ENCODE peak calls at places on chromosomes 11 and 22, in seven cellular contexts. K is type B pancreatic cell, V is AG04449, E is colonic mucosa, J is IMR-90, Q is GM13976, B is omental fat pad. F is an unnamed sample.

GRCh38 chr11:72069787-72070251 is 10.5 kb downstream of the NUMA1 start:
- DNase-seq in K (no peak), V (no peak), E (peak), J (peak), Q (no peak), B (peak), F (no peak)

GRCh38 chr11:127943763-127944162 is 643.6 kb downstream of the ETS1 start:
- DNase-seq in K (no peak), V (no peak), E (no peak), J (no peak), Q (no peak), B (no peak), F (no peak)

GRCh38 chr22:39458443-39459083 is 1.8 kb downstream of the MGAT3 start:
- DNase-seq in K (no peak), V (no peak), E (no peak), J (no peak), Q (no peak), B (no peak), F (no peak)

GRCh38 chr11:12232819-12233601 is 122.6 kb downstream of the MICAL2 start:
- DNase-seq in K (no peak), V (peak), E (no peak), J (peak), Q (no peak), B (no peak), F (no peak)

GRCh38 chr11:111039982-111040381 is 205.5 kb upstream of the POU2AF2 start:
- DNase-seq in K (no peak), V (no peak), E (no peak), J (no peak), Q (no peak), B (no peak), F (no peak)

GRCh38 chr11:94897330-94897768 is 76.0 kb downstream of the CWC15 start:
- DNase-seq in K (no peak), V (no peak), E (peak), J (peak), Q (peak), B (no peak), F (peak)

GRCh38 chr11:75028321-75029097 is 39.8 kb downstream of the NEU3 start:
- DNase-seq in K (peak), V (no peak), E (no peak), J (no peak), Q (no peak), B (no peak), F (no peak)

GRCh38 chr22:28923826-28924732 is 40.7 kb downstream of the ZNRF3 start:
- DNase-seq in K (peak), V (no peak), E (peak), J (no peak), Q (no peak), B (no peak), F (no peak)

GRCh38 chr11:62132188-62132587 is 8.4 kb downstream of the INCENP start:
- DNase-seq in K (no peak), V (no peak), E (no peak), J (no peak), Q (no peak), B (no peak), F (no peak)

GRCh38 chr11:124050770-124051169 is 9.6 kb upstream of the OR10G7 start:
- DNase-seq in K (no peak), V (no peak), E (no peak), J (no peak), Q (no peak), B (no peak), F (no peak)

GRCh38 chr11:62757846-62758788 is 3.3 kb upstream of the POLR2G start:
- DNase-seq in K (no peak), V (no peak), E (no peak), J (no peak), Q (no peak), B (no peak), F (no peak)

GRCh38 chr11:14746857-14747256 is 103.3 kb downstream of the PDE3B start:
- DNase-seq in K (no peak), V (no peak), E (no peak), J (no peak), Q (no peak), B (no peak), F (no peak)

GRCh38 chr22:46081036-46081830 is 69.1 kb upstream of the PPARA start:
- DNase-seq in K (no peak), V (no peak), E (no peak), J (no peak), Q (no peak), B (no peak), F (peak)

GRCh38 chr11:37907461-37908223 is 1309.6 kb upstream of the RAG2 start:
- DNase-seq in K (no peak), V (no peak), E (no peak), J (no peak), Q (no peak), B (no peak), F (no peak)

GRCh38 chr11:125728969-125729368 is 17.1 kb upstream of the PATE1 start:
- DNase-seq in K (no peak), V (no peak), E (no peak), J (no peak), Q (no peak), B (no peak), F (no peak)

GRCh38 chr11:46778416-46778815 is 59.4 kb downstream of the F2 start:
- DNase-seq in K (no peak), V (no peak), E (no peak), J (no peak), Q (no peak), B (no peak), F (no peak)

GRCh38 chr11:61983419-61983818 is 16.0 kb upstream of the FTH1 start:
- DNase-seq in K (no peak), V (no peak), E (no peak), J (no peak), Q (no peak), B (no peak), F (no peak)

GRCh38 chr11:64352099-64353005 is 6.6 kb upstream of the RPS6KA4 start:
- DNase-seq in K (no peak), V (no peak), E (no peak), J (no peak), Q (peak), B (no peak), F (no peak)

GRCh38 chr11:72220696-72221363 is 3.7 kb upstream of the INPPL1 start:
- DNase-seq in K (peak), V (no peak), E (no peak), J (no peak), Q (no peak), B (no peak), F (no peak)

GRCh38 chr22:19176732-19177131 is 1.8 kb downstream of the SLC25A1 start:
- DNase-seq in K (no peak), V (no peak), E (no peak), J (no peak), Q (no peak), B (no peak), F (no peak)

GRCh38 chr11:16737860-16738197 is 618 bp upstream of the C11orf58 start:
- DNase-seq in K (no peak), V (no peak), E (no peak), J (peak), Q (no peak), B (no peak), F (no peak)

GRCh38 chr11:494761-495536 is 12.1 kb downstream of the RNH1 start:
- DNase-seq in K (no peak), V (no peak), E (no peak), J (no peak), Q (no peak), B (no peak), F (peak)

GRCh38 chr11:68872216-68873003 is 30.7 kb upstream of the CPT1A start:
- DNase-seq in K (no peak), V (peak), E (no peak), J (peak), Q (no peak), B (no peak), F (no peak)

GRCh38 chr11:129608711-129609110 is 206.9 kb upstream of the TMEM45B start:
- DNase-seq in K (no peak), V (no peak), E (no peak), J (no peak), Q (no peak), B (no peak), F (no peak)

GRCh38 chr22:49239264-49240015 is 588.2 kb downstream of the BRD1 start:
- DNase-seq in K (peak), V (no peak), E (no peak), J (no peak), Q (no peak), B (no peak), F (no peak)

GRCh38 chr22:37765498-37765897 is 42.2 kb upstream of the GCAT start:
- DNase-seq in K (no peak), V (no peak), E (no peak), J (no peak), Q (no peak), B (no peak), F (no peak)

GRCh38 chr11:35682230-35683195 is 19.9 kb downstream of the TRIM44 start:
- DNase-seq in K (no peak), V (no peak), E (peak), J (no peak), Q (no peak), B (no peak), F (peak)

GRCh38 chr11:65225284-65226102 is 36.3 kb upstream of the POLA2 start:
- DNase-seq in K (no peak), V (no peak), E (peak), J (peak), Q (peak), B (no peak), F (peak)

DNA sequence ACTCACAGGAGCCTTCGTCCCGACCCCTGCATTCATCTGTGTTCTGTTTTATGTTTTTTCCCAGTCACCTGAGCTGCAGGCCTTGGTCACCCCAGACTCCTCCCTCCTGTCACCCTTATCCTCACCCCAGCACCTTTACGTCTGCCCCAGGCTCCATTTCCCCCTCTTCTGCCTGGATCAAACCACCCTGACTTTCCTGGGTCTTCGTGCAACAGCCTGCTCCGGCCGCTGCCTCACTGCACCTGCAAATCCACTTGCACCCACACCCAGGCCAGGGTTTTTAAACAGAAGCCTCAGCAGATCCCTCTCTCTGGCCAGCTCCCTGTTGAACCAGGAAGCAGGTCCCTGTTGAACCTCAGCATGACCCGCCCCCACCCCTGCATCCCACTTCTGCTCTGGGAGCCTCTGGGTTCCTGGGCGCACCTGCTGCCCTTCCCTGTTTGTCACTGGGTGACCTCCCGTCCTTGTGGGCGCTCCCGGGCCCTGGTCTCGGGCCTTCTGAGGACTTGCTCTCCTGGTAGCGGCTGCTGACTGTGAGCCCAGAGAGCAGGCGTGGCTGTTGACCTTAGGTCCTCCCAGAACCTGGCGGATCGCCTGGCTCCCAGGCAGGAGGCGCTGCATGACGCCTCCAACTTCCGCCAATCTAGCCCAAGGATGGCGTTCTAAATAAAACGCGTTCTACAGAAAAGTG is 12.8 kb downstream of the MAPK8IP2 start:
- DNase-seq in K (no peak), V (no peak), E (peak), J (no peak), Q (peak), B (no peak), F (no peak)
- TF ChIP-seq CTCF in K (no peak), V (no peak), E (no peak), J (no peak), Q (no peak), B (no peak), F (no peak)

DNA sequence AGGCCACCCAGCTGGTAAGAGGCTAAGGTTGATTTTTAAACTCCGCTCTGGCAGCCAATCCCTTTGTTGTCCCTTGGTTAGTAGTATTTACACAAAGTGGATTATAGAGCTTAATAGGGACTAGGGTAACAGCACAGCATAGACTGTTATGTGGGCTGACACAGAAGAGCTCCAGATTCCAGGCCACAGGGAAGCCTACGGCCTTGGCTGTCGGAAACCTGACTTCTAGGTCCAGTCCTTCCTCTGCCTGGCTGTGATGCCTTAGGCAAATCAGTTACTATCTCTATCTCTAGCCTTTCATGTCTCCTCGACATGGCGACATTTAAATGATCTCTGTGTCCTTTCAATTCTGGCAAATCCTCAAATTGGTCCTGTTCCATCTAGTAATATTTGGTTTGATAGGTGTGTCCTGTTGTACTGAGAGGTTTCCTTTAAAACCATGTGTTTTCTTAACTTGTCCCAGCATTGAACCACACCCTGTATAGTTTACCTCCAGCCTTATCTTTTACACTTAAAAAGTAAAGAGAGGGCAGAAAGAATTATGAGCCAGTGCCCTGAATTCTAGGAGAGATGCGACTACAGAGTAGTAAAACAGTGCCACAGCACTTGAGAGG is 4.2 kb downstream of the MMP1 start:
- DNase-seq in K (no peak), V (no peak), E (no peak), J (no peak), Q (no peak), B (no peak), F (no peak)
- TF ChIP-seq CTCF in K (no peak), V (no peak), E (no peak), J (no peak), Q (no peak), B (no peak), F (no peak)

GRCh38 chr11:1565173-1565903 is 6.7 kb downstream of the DUSP8 start:
- DNase-seq in K (peak), V (no peak), E (no peak), J (no peak), Q (no peak), B (no peak), F (peak)

GRCh38 chr11:1565904-1566247 is 6.2 kb downstream of the DUSP8 start:
- DNase-seq in K (peak), V (no peak), E (no peak), J (no peak), Q (no peak), B (no peak), F (peak)

GRCh38 chr11:1567721-1568100 is 4.4 kb downstream of the DUSP8 start:
- DNase-seq in K (no peak), V (no peak), E (no peak), J (no peak), Q (no peak), B (no peak), F (peak)

GRCh38 chr11:1567052-1567720 is 4.9 kb downstream of the DUSP8 start:
- DNase-seq in K (peak), V (no peak), E (peak), J (no peak), Q (no peak), B (no peak), F (peak)

DNA sequence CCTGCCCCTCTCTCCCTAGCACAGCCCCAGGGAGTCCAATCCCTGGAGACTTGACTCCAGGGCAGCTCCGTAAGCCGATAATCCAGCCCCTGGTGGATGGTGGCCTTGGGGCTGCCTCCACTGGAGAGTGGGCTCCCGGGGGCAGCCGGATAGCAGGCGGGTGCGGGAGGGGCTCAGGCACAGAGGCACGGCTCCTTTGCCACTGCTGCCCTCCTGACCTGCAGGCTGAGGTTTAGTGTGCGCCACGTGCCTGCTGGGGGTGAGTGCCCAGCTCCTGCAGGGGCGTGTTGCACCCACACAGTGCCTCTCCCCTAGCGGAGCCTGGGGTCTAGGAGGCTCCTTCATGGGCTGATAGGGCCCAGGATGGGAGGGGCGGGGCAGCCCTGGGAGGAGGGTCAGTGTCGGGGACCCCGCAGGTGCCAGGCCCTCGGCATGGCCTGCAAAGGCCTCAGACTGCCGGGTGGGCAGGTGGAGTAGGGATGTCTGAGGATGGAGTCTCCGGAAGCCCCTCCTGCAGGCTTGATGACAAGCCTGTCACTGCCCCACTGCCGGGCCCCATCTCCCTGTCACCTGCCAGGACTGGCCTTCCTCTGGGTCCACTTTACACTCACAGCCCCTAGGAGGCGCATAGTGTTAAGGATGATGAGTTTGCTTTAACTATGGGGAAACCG is 5.6 kb downstream of the DUSP8 start:
- DNase-seq in K (peak), V (no peak), E (no peak), J (no peak), Q (no peak), B (no peak), F (peak)
- TF ChIP-seq CTCF in K (peak), V (no peak), E (no peak), J (peak), Q (no peak), B (no peak), F (no peak)

GRCh38 chr11:6438979-6439571 is 1.7 kb downstream of the HPX start:
- DNase-seq in K (no peak), V (no peak), E (peak), J (peak), Q (no peak), B (no peak), F (peak)
- TF ChIP-seq CTCF in K (peak), V (peak), E (peak), J (peak), Q (peak), B (no peak), F (peak)

GRCh38 chr11:78615724-78616123 is 41.1 kb upstream of the NARS2 start:
- DNase-seq in K (no peak), V (no peak), E (no peak), J (no peak), Q (no peak), B (no peak), F (no peak)
- TF ChIP-seq CTCF in K (no peak), V (no peak), E (no peak), J (no peak), Q (no peak), B (no peak), F (no peak)

DNA sequence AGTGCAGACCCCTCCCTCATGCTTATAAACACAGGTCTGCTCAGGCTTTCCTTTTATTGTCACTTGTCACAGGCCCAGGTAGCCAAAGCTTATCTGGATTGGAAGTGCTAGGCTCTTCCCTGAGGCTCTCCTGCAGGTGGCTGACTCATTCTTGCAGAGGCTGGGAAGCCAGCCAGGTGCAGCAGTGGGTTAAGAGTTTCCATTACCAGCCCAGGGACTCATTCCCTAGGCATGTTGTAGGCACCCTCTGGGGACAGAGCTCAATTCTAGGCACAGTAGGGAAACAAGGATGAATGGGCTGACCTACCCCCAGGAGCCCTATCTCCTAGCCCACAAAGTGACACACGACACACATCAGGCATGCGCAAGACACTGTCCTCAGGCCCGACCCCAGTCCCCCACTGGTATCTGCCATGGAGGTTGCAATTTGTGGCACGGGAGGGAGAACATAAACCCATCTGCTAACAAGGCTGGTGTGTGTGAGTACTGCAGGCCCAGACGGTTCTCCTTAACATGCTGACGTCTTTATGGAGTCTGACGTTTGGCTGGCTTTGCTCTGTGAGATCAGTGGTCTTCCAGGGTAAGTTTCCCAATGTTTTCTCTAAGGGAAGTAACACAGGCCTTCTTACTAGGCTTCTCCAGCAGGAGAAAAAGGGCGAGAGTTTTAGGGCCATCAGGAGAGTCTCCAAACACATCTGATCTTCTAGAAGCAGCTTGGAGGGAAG is 94.2 kb downstream of the ABTB2 start:
- DNase-seq in K (no peak), V (no peak), E (peak), J (peak), Q (no peak), B (no peak), F (no peak)
- TF ChIP-seq CTCF in K (no peak), V (no peak), E (no peak), J (no peak), Q (no peak), B (no peak), F (no peak)